ENCODE peak calls at places on chromosomes 16 and 17, in six cellular contexts. One of them, this sample, is unnamed.

GRCh38 chr17:9185142-9185541 is 163.8 kb downstream of the NTN1 start:
- DNase-seq in GM23248: no peak
- DNase-seq in K562: no peak
- DNase-seq in mammary epithelial cell: no peak
- DNase-seq in fibroblast of lung: no peak
- DNase-seq in neural progenitor cell: no peak
- DNase-seq in this sample: no peak

GRCh38 chr16:67967956-67968439 is 439 bp downstream of the SLC12A4 start:
- DNase-seq in GM23248: peak; percentile 79
- DNase-seq in K562: peak; percentile 84
- DNase-seq in mammary epithelial cell: no peak
- DNase-seq in fibroblast of lung: peak; percentile 35
- DNase-seq in neural progenitor cell: peak; percentile 65
- DNase-seq in this sample: peak; percentile 38

GRCh38 chr17:75457047-75457654 is 716 bp downstream of the TMEM94 start:
- DNase-seq in GM23248: peak; percentile 73
- DNase-seq in K562: peak; percentile 60
- DNase-seq in mammary epithelial cell: peak; percentile 15
- DNase-seq in fibroblast of lung: peak; percentile 69
- DNase-seq in neural progenitor cell: peak; percentile 73
- DNase-seq in this sample: peak; percentile 40

GRCh38 chr16:56238188-56238587 is 46.9 kb downstream of the GNAO1 start:
- DNase-seq in GM23248: no peak
- DNase-seq in K562: no peak
- DNase-seq in mammary epithelial cell: no peak
- DNase-seq in fibroblast of lung: no peak
- DNase-seq in neural progenitor cell: no peak
- DNase-seq in this sample: no peak

GRCh38 chr16:8581923-8582580 is 8.3 kb downstream of the TMEM114 start:
- DNase-seq in GM23248: no peak
- DNase-seq in K562: no peak
- DNase-seq in mammary epithelial cell: no peak
- DNase-seq in fibroblast of lung: peak; percentile 6
- DNase-seq in neural progenitor cell: no peak
- DNase-seq in this sample: no peak

GRCh38 chr16:68074850-68075249 is 10.3 kb upstream of the NFATC3 start:
- DNase-seq in GM23248: no peak
- DNase-seq in K562: no peak
- DNase-seq in mammary epithelial cell: no peak
- DNase-seq in fibroblast of lung: no peak
- DNase-seq in neural progenitor cell: no peak
- DNase-seq in this sample: peak; percentile 94

GRCh38 chr16:3021449-3022207 is 1.5 kb downstream of the TNFRSF12A start:
- DNase-seq in GM23248: peak; percentile 99
- DNase-seq in K562: peak; percentile 71
- DNase-seq in mammary epithelial cell: peak; percentile 96
- DNase-seq in fibroblast of lung: peak; percentile 96
- DNase-seq in neural progenitor cell: peak; percentile 96
- DNase-seq in this sample: peak; percentile 46

GRCh38 chr16:77816293-77816692 is 27.9 kb downstream of the VAT1L start:
- DNase-seq in GM23248: peak; percentile 10
- DNase-seq in K562: no peak
- DNase-seq in mammary epithelial cell: no peak
- DNase-seq in fibroblast of lung: peak; percentile 70
- DNase-seq in neural progenitor cell: no peak
- DNase-seq in this sample: no peak

GRCh38 chr17:8289103-8289397 is 580 bp downstream of the RANGRF start:
- DNase-seq in GM23248: no peak
- DNase-seq in K562: peak; percentile 70
- DNase-seq in mammary epithelial cell: no peak
- DNase-seq in fibroblast of lung: no peak
- DNase-seq in neural progenitor cell: peak; percentile 89
- DNase-seq in this sample: no peak

GRCh38 chr16:74841904-74842303 is 67.3 kb upstream of the FA2H start:
- DNase-seq in GM23248: no peak
- DNase-seq in K562: no peak
- DNase-seq in mammary epithelial cell: no peak
- DNase-seq in fibroblast of lung: no peak
- DNase-seq in neural progenitor cell: no peak
- DNase-seq in this sample: no peak

GRCh38 chr17:27609606-27610303 is 21.2 kb upstream of the LGALS9 start:
- DNase-seq in GM23248: peak; percentile 73
- DNase-seq in K562: peak; percentile 31
- DNase-seq in mammary epithelial cell: peak; percentile 42
- DNase-seq in fibroblast of lung: no peak
- DNase-seq in neural progenitor cell: peak; percentile 42
- DNase-seq in this sample: peak; percentile 46

GRCh38 chr16:86016201-86016965 is 117.4 kb downstream of the IRF8 start:
- DNase-seq in GM23248: peak; percentile 70
- DNase-seq in K562: peak; percentile 78
- DNase-seq in mammary epithelial cell: peak; percentile 34
- DNase-seq in fibroblast of lung: peak; percentile 46
- DNase-seq in neural progenitor cell: peak; percentile 72
- DNase-seq in this sample: peak; percentile 48

GRCh38 chr17:28878158-28878910 is 19.2 kb downstream of the FLOT2 start:
- DNase-seq in GM23248: no peak
- DNase-seq in K562: no peak
- DNase-seq in mammary epithelial cell: peak; percentile 78
- DNase-seq in fibroblast of lung: no peak
- DNase-seq in neural progenitor cell: no peak
- DNase-seq in this sample: no peak

GRCh38 chr17:76537288-76537577 is 276 bp downstream of the CYGB start:
- DNase-seq in GM23248: peak; percentile 80
- DNase-seq in K562: no peak
- DNase-seq in mammary epithelial cell: no peak
- DNase-seq in fibroblast of lung: peak; percentile 51
- DNase-seq in neural progenitor cell: no peak
- DNase-seq in this sample: no peak

GRCh38 chr16:5461574-5461973 is 364.0 kb upstream of the EEF2KMT start:
- DNase-seq in GM23248: no peak
- DNase-seq in K562: no peak
- DNase-seq in mammary epithelial cell: no peak
- DNase-seq in fibroblast of lung: no peak
- DNase-seq in neural progenitor cell: no peak
- DNase-seq in this sample: no peak

GRCh38 chr17:77616243-77616731 is 342.2 kb upstream of the TNRC6C start:
- DNase-seq in GM23248: peak; percentile 45
- DNase-seq in K562: no peak
- DNase-seq in mammary epithelial cell: peak; percentile 83
- DNase-seq in fibroblast of lung: peak; percentile 78
- DNase-seq in neural progenitor cell: no peak
- DNase-seq in this sample: no peak

GRCh38 chr17:180380-181212 is 854 bp downstream of the DOC2B start:
- DNase-seq in GM23248: peak; percentile 24
- DNase-seq in K562: no peak
- DNase-seq in mammary epithelial cell: no peak
- DNase-seq in fibroblast of lung: no peak
- DNase-seq in neural progenitor cell: peak; percentile 69
- DNase-seq in this sample: no peak

GRCh38 chr16:30758988-30759461 is 2.8 kb downstream of the CFAP119 start:
- DNase-seq in GM23248: no peak
- DNase-seq in K562: no peak
- DNase-seq in mammary epithelial cell: no peak
- DNase-seq in fibroblast of lung: no peak
- DNase-seq in neural progenitor cell: no peak
- DNase-seq in this sample: no peak

DNA sequence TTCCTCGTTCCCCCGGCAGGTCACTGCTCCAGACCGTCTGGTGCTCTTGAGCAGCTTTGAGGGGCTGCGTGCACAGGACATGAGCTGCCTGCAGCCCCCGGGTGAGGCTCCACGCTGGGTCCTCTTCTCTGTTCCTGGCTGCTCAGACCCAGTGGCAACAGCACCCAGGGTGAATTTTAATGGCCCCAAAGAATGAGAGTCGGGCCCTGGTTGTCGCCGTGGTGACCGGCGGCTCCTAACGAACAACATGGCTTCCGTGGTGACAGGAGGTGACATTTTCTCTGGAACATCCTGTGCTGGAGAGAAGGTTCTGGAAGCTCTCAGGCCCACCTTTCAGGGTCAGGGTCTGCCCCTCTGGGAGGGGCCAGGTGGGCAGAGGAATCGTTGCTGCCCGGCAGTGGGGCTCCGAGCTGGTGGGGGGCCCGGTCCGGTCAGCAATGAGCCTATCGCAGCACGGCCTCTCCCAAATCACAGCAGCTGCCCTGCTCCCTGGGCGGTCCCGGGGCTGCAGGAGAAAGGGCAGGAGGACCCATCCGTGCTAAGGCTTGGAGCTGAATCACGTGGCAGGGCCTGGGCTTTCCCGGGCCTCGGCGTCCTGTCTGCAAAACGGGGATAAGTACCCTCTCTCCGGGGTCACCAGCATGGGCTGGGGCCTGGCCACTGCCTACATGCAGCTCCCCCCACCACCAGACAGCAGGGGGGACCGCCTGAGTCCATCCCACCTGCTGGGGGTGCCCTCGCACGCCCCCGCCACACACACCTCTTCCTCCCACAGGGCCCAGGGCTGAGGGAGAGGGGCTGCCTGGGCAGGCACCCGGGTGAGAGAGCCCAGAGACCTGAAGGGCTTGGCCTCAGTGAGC is 3.4 kb upstream of the C1QTNF8 start:
- DNase-seq in GM23248: no peak
- DNase-seq in K562: no peak
- DNase-seq in mammary epithelial cell: no peak
- DNase-seq in fibroblast of lung: no peak
- DNase-seq in neural progenitor cell: no peak
- DNase-seq in this sample: no peak
- TF ChIP-seq EZH2 in GM23248: no peak
- TF ChIP-seq EZH2 in K562: no peak
- TF ChIP-seq EZH2 in mammary epithelial cell: no peak
- TF ChIP-seq EZH2 in fibroblast of lung: no peak
- TF ChIP-seq EZH2 in neural progenitor cell: no peak
- TF ChIP-seq EZH2 in this sample: no peak

DNA sequence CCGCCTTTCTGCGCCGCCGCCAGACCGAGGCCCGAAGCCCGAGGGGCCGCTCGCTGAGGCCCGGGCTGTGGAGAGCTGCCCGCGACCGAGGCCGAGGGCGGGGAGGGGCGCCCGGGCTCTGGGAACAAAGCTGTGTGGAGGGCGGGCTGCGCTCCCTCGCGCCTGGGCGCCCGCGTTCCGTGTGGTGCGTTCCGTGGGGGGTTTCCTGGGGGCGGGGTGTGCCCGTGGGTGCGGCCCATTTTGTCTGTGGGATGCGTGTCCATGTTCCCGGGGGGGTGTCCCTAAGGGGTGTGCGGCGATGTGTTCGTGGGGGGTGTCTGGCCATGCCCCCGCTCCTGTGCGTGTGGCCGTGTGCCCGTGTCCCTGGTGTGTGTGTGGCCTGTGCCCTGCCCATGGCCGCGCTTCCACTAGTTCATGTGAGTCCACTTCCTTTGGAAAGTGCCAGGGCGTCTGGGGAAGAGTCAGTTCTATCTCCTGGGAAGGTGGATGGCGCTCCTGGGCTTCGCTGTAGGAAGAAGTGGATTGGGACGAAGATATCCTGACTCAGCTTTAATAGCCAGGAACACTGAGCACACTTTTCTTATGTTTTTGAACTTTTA is 520 bp downstream of the JPT2 start:
- DNase-seq in GM23248: peak; percentile 69
- DNase-seq in K562: no peak
- DNase-seq in mammary epithelial cell: peak; percentile 56
- DNase-seq in fibroblast of lung: peak; percentile 44
- DNase-seq in neural progenitor cell: peak; percentile 41
- DNase-seq in this sample: peak; percentile 52
- H3K27ac ChIP-seq in GM23248: peak overlapping the region; percentile 45
- H3K27ac ChIP-seq in K562: peak overlapping the region; percentile 81
- H3K27ac ChIP-seq in mammary epithelial cell: peak overlapping the region; percentile 88
- H3K27ac ChIP-seq in fibroblast of lung: peak overlapping the region; percentile 59
- H3K27ac ChIP-seq in neural progenitor cell: no peak overlapping the region
- H3K27ac ChIP-seq in this sample: peak overlapping the region; percentile 75

GRCh38 chr17:80601146-80601545 is 56.5 kb downstream of the RPTOR start:
- DNase-seq in GM23248: no peak
- DNase-seq in K562: no peak
- DNase-seq in mammary epithelial cell: no peak
- DNase-seq in fibroblast of lung: no peak
- DNase-seq in neural progenitor cell: no peak
- DNase-seq in this sample: no peak

GRCh38 chr17:80600586-80600985 is 55.9 kb downstream of the RPTOR start:
- DNase-seq in GM23248: no peak
- DNase-seq in K562: no peak
- DNase-seq in mammary epithelial cell: no peak
- DNase-seq in fibroblast of lung: no peak
- DNase-seq in neural progenitor cell: no peak
- DNase-seq in this sample: no peak

GRCh38 chr17:80596760-80597608 is 52.3 kb downstream of the RPTOR start:
- DNase-seq in GM23248: peak; percentile 47
- DNase-seq in K562: no peak
- DNase-seq in mammary epithelial cell: peak; percentile 53
- DNase-seq in fibroblast of lung: peak; percentile 54
- DNase-seq in neural progenitor cell: no peak
- DNase-seq in this sample: no peak

GRCh38 chr17:80598813-80599545 is 54.3 kb downstream of the RPTOR start:
- DNase-seq in GM23248: no peak
- DNase-seq in K562: no peak
- DNase-seq in mammary epithelial cell: no peak
- DNase-seq in fibroblast of lung: no peak
- DNase-seq in neural progenitor cell: no peak
- DNase-seq in this sample: no peak

GRCh38 chr17:80599546-80600305 is 55.1 kb downstream of the RPTOR start:
- DNase-seq in GM23248: peak; percentile 46
- DNase-seq in K562: peak; percentile 49
- DNase-seq in mammary epithelial cell: no peak
- DNase-seq in fibroblast of lung: no peak
- DNase-seq in neural progenitor cell: no peak
- DNase-seq in this sample: no peak
- H3K79me2 ChIP-seq in GM23248: peaks cover 64% of the 10 kb centered on the region
- H3K79me2 ChIP-seq in K562: peaks cover 88% of the 10 kb centered on the region
- H3K79me2 ChIP-seq in mammary epithelial cell: peaks cover 87% of the 10 kb centered on the region
- H3K79me2 ChIP-seq in fibroblast of lung: peaks cover 20% of the 10 kb centered on the region
- H3K79me2 ChIP-seq in neural progenitor cell: peaks cover 39% of the 10 kb centered on the region
- H3K79me2 ChIP-seq in this sample: peaks cover 90% of the 10 kb centered on the region

DNA sequence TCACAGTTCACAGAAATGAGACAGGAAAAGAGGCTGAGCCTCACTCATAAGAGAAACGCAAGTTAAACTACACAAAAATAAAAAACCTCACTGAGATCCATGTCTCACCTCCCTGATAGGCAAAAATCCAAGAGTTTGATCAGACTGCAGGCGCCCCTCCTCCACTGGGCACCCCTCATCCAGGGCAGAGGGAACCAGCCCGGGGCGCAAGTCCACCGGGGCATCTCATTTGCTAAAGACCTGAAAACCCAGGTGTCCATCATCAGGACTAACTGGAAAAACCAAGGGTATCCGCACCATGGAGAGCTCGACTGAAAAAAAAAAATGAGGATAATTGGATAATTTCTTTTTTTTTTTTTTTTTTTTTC is 2.6 kb downstream of the HBZ start:
- DNase-seq in GM23248: no peak
- DNase-seq in K562: no peak
- DNase-seq in mammary epithelial cell: no peak
- DNase-seq in fibroblast of lung: no peak
- DNase-seq in neural progenitor cell: no peak
- DNase-seq in this sample: no peak
- TF ChIP-seq EZH2 in GM23248: no peak
- TF ChIP-seq EZH2 in K562: no peak
- TF ChIP-seq EZH2 in mammary epithelial cell: no peak
- TF ChIP-seq EZH2 in fibroblast of lung: no peak
- TF ChIP-seq EZH2 in neural progenitor cell: peak; percentile 21
- TF ChIP-seq EZH2 in this sample: no peak

This sample was measured in DND-41.